ENCODE peak calls at places on chromosome 7, in eight cellular contexts. One of them, this sample, is unnamed.

GRCh38 chr7:2729893-2730716 is 42.1 kb downstream of the AMZ1 start:
- DNase-seq in B cell: no peak
- DNase-seq in GM10248: no peak
- DNase-seq in fibroblast of lung: peak
- DNase-seq in IMR-90: peak
- DNase-seq in psoas muscle: peak
- DNase-seq in cardiac muscle cell: no peak
- DNase-seq in foreskin fibroblast: peak
- DNase-seq in this sample: peak

GRCh38 chr7:95104739-95105138 is 197.3 kb downstream of the PPP1R9A start:
- DNase-seq in B cell: no peak
- DNase-seq in GM10248: no peak
- DNase-seq in fibroblast of lung: no peak
- DNase-seq in IMR-90: no peak
- DNase-seq in psoas muscle: no peak
- DNase-seq in cardiac muscle cell: no peak
- DNase-seq in foreskin fibroblast: peak
- DNase-seq in this sample: no peak

GRCh38 chr7:33998487-33998886 is 93.1 kb downstream of the BMPER start:
- DNase-seq in B cell: no peak
- DNase-seq in GM10248: no peak
- DNase-seq in fibroblast of lung: no peak
- DNase-seq in IMR-90: no peak
- DNase-seq in psoas muscle: peak
- DNase-seq in cardiac muscle cell: no peak
- DNase-seq in foreskin fibroblast: no peak
- DNase-seq in this sample: no peak

GRCh38 chr7:27143022-27143949 is at the start of gene HOXA5:
- DNase-seq in B cell: peak
- DNase-seq in GM10248: no peak
- DNase-seq in fibroblast of lung: peak
- DNase-seq in IMR-90: peak
- DNase-seq in psoas muscle: peak
- DNase-seq in cardiac muscle cell: peak
- DNase-seq in foreskin fibroblast: peak
- DNase-seq in this sample: no peak

GRCh38 chr7:26440993-26441636 is 149.5 kb downstream of the SNX10 start:
- DNase-seq in B cell: no peak
- DNase-seq in GM10248: no peak
- DNase-seq in fibroblast of lung: no peak
- DNase-seq in IMR-90: no peak
- DNase-seq in psoas muscle: no peak
- DNase-seq in cardiac muscle cell: no peak
- DNase-seq in foreskin fibroblast: no peak
- DNase-seq in this sample: no peak

GRCh38 chr7:5337047-5337446 is 54.3 kb downstream of the SLC29A4 start:
- DNase-seq in B cell: no peak
- DNase-seq in GM10248: no peak
- DNase-seq in fibroblast of lung: no peak
- DNase-seq in IMR-90: no peak
- DNase-seq in psoas muscle: no peak
- DNase-seq in cardiac muscle cell: no peak
- DNase-seq in foreskin fibroblast: no peak
- DNase-seq in this sample: no peak

GRCh38 chr7:156842740-156843140 is 50.2 kb downstream of the LMBR1 start:
- DNase-seq in B cell: no peak
- DNase-seq in GM10248: no peak
- DNase-seq in fibroblast of lung: no peak
- DNase-seq in IMR-90: no peak
- DNase-seq in psoas muscle: no peak
- DNase-seq in cardiac muscle cell: no peak
- DNase-seq in foreskin fibroblast: no peak
- DNase-seq in this sample: no peak

GRCh38 chr7:117014673-117015133 is 61.4 kb downstream of the ST7 start:
- DNase-seq in B cell: peak
- DNase-seq in GM10248: peak
- DNase-seq in fibroblast of lung: peak
- DNase-seq in IMR-90: peak
- DNase-seq in psoas muscle: peak
- DNase-seq in cardiac muscle cell: peak
- DNase-seq in foreskin fibroblast: no peak
- DNase-seq in this sample: peak

GRCh38 chr7:13749666-13750065 is 239.8 kb downstream of the ETV1 start:
- DNase-seq in B cell: no peak
- DNase-seq in GM10248: no peak
- DNase-seq in fibroblast of lung: no peak
- DNase-seq in IMR-90: no peak
- DNase-seq in psoas muscle: no peak
- DNase-seq in cardiac muscle cell: no peak
- DNase-seq in foreskin fibroblast: no peak
- DNase-seq in this sample: no peak

GRCh38 chr7:146090023-146090645 is 26.5 kb upstream of the CNTNAP2 start:
- DNase-seq in B cell: peak
- DNase-seq in GM10248: peak
- DNase-seq in fibroblast of lung: peak
- DNase-seq in IMR-90: no peak
- DNase-seq in psoas muscle: no peak
- DNase-seq in cardiac muscle cell: peak
- DNase-seq in foreskin fibroblast: no peak
- DNase-seq in this sample: peak

GRCh38 chr7:50142421-50143113 is 49.5 kb upstream of the ZPBP start:
- DNase-seq in B cell: peak
- DNase-seq in GM10248: no peak
- DNase-seq in fibroblast of lung: peak
- DNase-seq in IMR-90: peak
- DNase-seq in psoas muscle: no peak
- DNase-seq in cardiac muscle cell: peak
- DNase-seq in foreskin fibroblast: peak
- DNase-seq in this sample: peak

GRCh38 chr7:51376420-51377092 is 59.9 kb upstream of the COBL start:
- DNase-seq in B cell: no peak
- DNase-seq in GM10248: no peak
- DNase-seq in fibroblast of lung: peak
- DNase-seq in IMR-90: no peak
- DNase-seq in psoas muscle: no peak
- DNase-seq in cardiac muscle cell: peak
- DNase-seq in foreskin fibroblast: no peak
- DNase-seq in this sample: no peak

GRCh38 chr7:92313055-92313454 is 67.3 kb downstream of the ANKIB1 start:
- DNase-seq in B cell: no peak
- DNase-seq in GM10248: no peak
- DNase-seq in fibroblast of lung: no peak
- DNase-seq in IMR-90: no peak
- DNase-seq in psoas muscle: no peak
- DNase-seq in cardiac muscle cell: no peak
- DNase-seq in foreskin fibroblast: no peak
- DNase-seq in this sample: no peak

GRCh38 chr7:95246935-95247370 is 77.4 kb downstream of the PON1 start:
- DNase-seq in B cell: peak
- DNase-seq in GM10248: peak
- DNase-seq in fibroblast of lung: peak
- DNase-seq in IMR-90: peak
- DNase-seq in psoas muscle: no peak
- DNase-seq in cardiac muscle cell: peak
- DNase-seq in foreskin fibroblast: peak
- DNase-seq in this sample: peak

GRCh38 chr7:115183431-115184057 is 261.6 kb downstream of the MDFIC start:
- DNase-seq in B cell: peak
- DNase-seq in GM10248: no peak
- DNase-seq in fibroblast of lung: no peak
- DNase-seq in IMR-90: no peak
- DNase-seq in psoas muscle: no peak
- DNase-seq in cardiac muscle cell: peak
- DNase-seq in foreskin fibroblast: no peak
- DNase-seq in this sample: no peak

GRCh38 chr7:28041508-28042314 is 138.9 kb downstream of the JAZF1 start:
- DNase-seq in B cell: no peak
- DNase-seq in GM10248: no peak
- DNase-seq in fibroblast of lung: peak
- DNase-seq in IMR-90: peak
- DNase-seq in psoas muscle: no peak
- DNase-seq in cardiac muscle cell: peak
- DNase-seq in foreskin fibroblast: peak
- DNase-seq in this sample: no peak

GRCh38 chr7:51123322-51124021 is 193.1 kb downstream of the COBL start:
- DNase-seq in B cell: no peak
- DNase-seq in GM10248: no peak
- DNase-seq in fibroblast of lung: peak
- DNase-seq in IMR-90: peak
- DNase-seq in psoas muscle: peak
- DNase-seq in cardiac muscle cell: peak
- DNase-seq in foreskin fibroblast: peak
- DNase-seq in this sample: peak

GRCh38 chr7:1811850-1812692 is 142.0 kb downstream of the ELFN1 start:
- DNase-seq in B cell: peak
- DNase-seq in GM10248: peak
- DNase-seq in fibroblast of lung: no peak
- DNase-seq in IMR-90: no peak
- DNase-seq in psoas muscle: no peak
- DNase-seq in cardiac muscle cell: no peak
- DNase-seq in foreskin fibroblast: no peak
- DNase-seq in this sample: no peak

GRCh38 chr7:66524738-66525137 is 103.9 kb upstream of the KCTD7 start:
- DNase-seq in B cell: no peak
- DNase-seq in GM10248: no peak
- DNase-seq in fibroblast of lung: no peak
- DNase-seq in IMR-90: no peak
- DNase-seq in psoas muscle: no peak
- DNase-seq in cardiac muscle cell: no peak
- DNase-seq in foreskin fibroblast: no peak
- DNase-seq in this sample: no peak

GRCh38 chr7:37666026-37666780 is 17.4 kb upstream of the GPR141 start:
- DNase-seq in B cell: no peak
- DNase-seq in GM10248: no peak
- DNase-seq in fibroblast of lung: no peak
- DNase-seq in IMR-90: no peak
- DNase-seq in psoas muscle: no peak
- DNase-seq in cardiac muscle cell: no peak
- DNase-seq in foreskin fibroblast: no peak
- DNase-seq in this sample: no peak

GRCh38 chr7:129502708-129503685 is 666 bp downstream of the SMKR1 start:
- DNase-seq in B cell: no peak
- DNase-seq in GM10248: peak
- DNase-seq in fibroblast of lung: no peak
- DNase-seq in IMR-90: no peak
- DNase-seq in psoas muscle: no peak
- DNase-seq in cardiac muscle cell: no peak
- DNase-seq in foreskin fibroblast: peak
- DNase-seq in this sample: peak

DNA sequence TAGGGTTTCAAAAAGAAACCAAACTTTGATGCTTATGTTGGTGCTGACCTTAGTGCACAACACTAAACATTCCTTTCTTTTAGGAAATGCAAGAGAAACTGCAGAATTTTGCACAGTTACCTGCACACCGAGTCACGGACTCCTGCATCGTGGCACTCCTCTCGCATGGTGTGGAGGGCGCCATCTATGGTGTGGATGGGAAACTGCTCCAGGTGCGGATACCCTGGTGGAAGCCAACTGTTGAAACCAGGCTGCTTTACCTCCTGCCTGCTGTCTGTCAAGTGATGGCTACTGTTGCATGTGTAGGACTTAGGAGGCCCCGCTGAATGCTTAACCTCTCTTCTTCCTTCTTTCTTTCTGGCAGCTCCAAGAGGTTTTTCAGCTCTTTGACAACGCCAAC is 11.7 kb downstream of the CASP2 start:
- DNase-seq in B cell: peak
- DNase-seq in GM10248: no peak
- DNase-seq in fibroblast of lung: no peak
- DNase-seq in IMR-90: no peak
- DNase-seq in psoas muscle: no peak
- DNase-seq in cardiac muscle cell: peak
- DNase-seq in foreskin fibroblast: peak
- DNase-seq in this sample: peak
- TF ChIP-seq CTCF in B cell: peak
- TF ChIP-seq CTCF in GM10248: peak
- TF ChIP-seq CTCF in fibroblast of lung: no peak
- TF ChIP-seq CTCF in IMR-90: peak
- TF ChIP-seq CTCF in psoas muscle: peak
- TF ChIP-seq CTCF in cardiac muscle cell: peak
- TF ChIP-seq CTCF in foreskin fibroblast: peak
- TF ChIP-seq CTCF in this sample: peak

GRCh38 chr7:15780271-15780670 is 93.8 kb upstream of the MEOX2 start:
- DNase-seq in B cell: no peak
- DNase-seq in GM10248: no peak
- DNase-seq in fibroblast of lung: peak
- DNase-seq in IMR-90: peak
- DNase-seq in psoas muscle: no peak
- DNase-seq in cardiac muscle cell: peak
- DNase-seq in foreskin fibroblast: peak
- DNase-seq in this sample: no peak

GRCh38 chr7:15778191-15778590 is 91.7 kb upstream of the MEOX2 start:
- DNase-seq in B cell: no peak
- DNase-seq in GM10248: no peak
- DNase-seq in fibroblast of lung: no peak
- DNase-seq in IMR-90: no peak
- DNase-seq in psoas muscle: no peak
- DNase-seq in cardiac muscle cell: no peak
- DNase-seq in foreskin fibroblast: no peak
- DNase-seq in this sample: no peak

GRCh38 chr7:15784694-15785030 is 98.2 kb upstream of the MEOX2 start:
- DNase-seq in B cell: no peak
- DNase-seq in GM10248: no peak
- DNase-seq in fibroblast of lung: no peak
- DNase-seq in IMR-90: no peak
- DNase-seq in psoas muscle: no peak
- DNase-seq in cardiac muscle cell: no peak
- DNase-seq in foreskin fibroblast: no peak
- DNase-seq in this sample: no peak

GRCh38 chr7:15781944-15782343 is 95.5 kb upstream of the MEOX2 start:
- DNase-seq in B cell: no peak
- DNase-seq in GM10248: no peak
- DNase-seq in fibroblast of lung: no peak
- DNase-seq in IMR-90: no peak
- DNase-seq in psoas muscle: no peak
- DNase-seq in cardiac muscle cell: no peak
- DNase-seq in foreskin fibroblast: no peak
- DNase-seq in this sample: no peak

GRCh38 chr7:15783971-15784693 is 97.6 kb upstream of the MEOX2 start:
- DNase-seq in B cell: no peak
- DNase-seq in GM10248: no peak
- DNase-seq in fibroblast of lung: no peak
- DNase-seq in IMR-90: no peak
- DNase-seq in psoas muscle: no peak
- DNase-seq in cardiac muscle cell: no peak
- DNase-seq in foreskin fibroblast: peak
- DNase-seq in this sample: no peak
- TF ChIP-seq CTCF in B cell: no peak
- TF ChIP-seq CTCF in GM10248: no peak
- TF ChIP-seq CTCF in fibroblast of lung: no peak
- TF ChIP-seq CTCF in IMR-90: no peak
- TF ChIP-seq CTCF in psoas muscle: no peak
- TF ChIP-seq CTCF in cardiac muscle cell: no peak
- TF ChIP-seq CTCF in foreskin fibroblast: no peak
- TF ChIP-seq CTCF in this sample: no peak

GRCh38 chr7:99406557-99406956 is 1.8 kb downstream of the PDAP1 start:
- DNase-seq in B cell: no peak
- DNase-seq in GM10248: no peak
- DNase-seq in fibroblast of lung: no peak
- DNase-seq in IMR-90: no peak
- DNase-seq in psoas muscle: no peak
- DNase-seq in cardiac muscle cell: no peak
- DNase-seq in foreskin fibroblast: no peak
- DNase-seq in this sample: peak
- TF ChIP-seq CTCF in B cell: no peak
- TF ChIP-seq CTCF in GM10248: no peak
- TF ChIP-seq CTCF in fibroblast of lung: no peak
- TF ChIP-seq CTCF in IMR-90: no peak
- TF ChIP-seq CTCF in psoas muscle: no peak
- TF ChIP-seq CTCF in cardiac muscle cell: no peak
- TF ChIP-seq CTCF in foreskin fibroblast: no peak
- TF ChIP-seq CTCF in this sample: no peak

GRCh38 chr7:137626469-137627067 is 220.2 kb downstream of the DGKI start:
- DNase-seq in B cell: peak
- DNase-seq in GM10248: peak
- DNase-seq in fibroblast of lung: peak
- DNase-seq in IMR-90: peak
- DNase-seq in psoas muscle: no peak
- DNase-seq in cardiac muscle cell: peak
- DNase-seq in foreskin fibroblast: peak
- DNase-seq in this sample: peak
- TF ChIP-seq CTCF in B cell: peak
- TF ChIP-seq CTCF in GM10248: peak
- TF ChIP-seq CTCF in fibroblast of lung: peak
- TF ChIP-seq CTCF in IMR-90: peak
- TF ChIP-seq CTCF in psoas muscle: peak
- TF ChIP-seq CTCF in cardiac muscle cell: peak
- TF ChIP-seq CTCF in foreskin fibroblast: peak
- TF ChIP-seq CTCF in this sample: peak

This sample was measured in activated CD8-positive, alpha-beta T cell treated with anti-CD3 and anti-CD28 coated beads for 36 hours.